ENCODE peak calls at places on chromosomes 7 and 10, in ten cellular contexts. L, P, R, N, Y, O, Q, H, S and C are unnamed samples.
A peak's percentile ranks its signal among the peaks of the same experiment; 100 is the strongest.

GRCh38 chr10:22655312-22655973 is 58.9 kb downstream of the PIP4K2A start:
- DNase-seq in Y (no peak), L (no peak), S (no peak), Q (no peak), P (peak; percentile 50), N (no peak), H (peak; percentile 70), R (no peak), O (peak; percentile 83), C (no peak)

GRCh38 chr7:99562832-99563231 is 4.4 kb downstream of the ZNF655 start:
- DNase-seq in N (no peak), S (peak; percentile 69), H (peak; percentile 96), Q (no peak), P (peak; percentile 99), O (no peak), R (no peak), Y (no peak), L (peak; percentile 80), C (no peak)

GRCh38 chr10:24929056-24929544 is 23.3 kb downstream of the PRTFDC1 start:
- DNase-seq in P (peak; percentile 93), R (no peak), Y (no peak), N (no peak), Q (no peak), L (no peak), O (no peak), H (no peak), S (no peak), C (no peak)

GRCh38 chr7:22601812-22602568 is 102.0 kb upstream of the STEAP1B start:
- DNase-seq in R (no peak), Y (no peak), P (peak; percentile 51), H (no peak), Q (no peak), L (no peak), S (peak; percentile 34), O (no peak), N (no peak), C (no peak)

GRCh38 chr10:63841761-63842160 is 320.6 kb downstream of the REEP3 start:
- DNase-seq in R (no peak), S (no peak), P (no peak), Y (no peak), L (no peak), N (no peak), H (no peak), Q (no peak), O (no peak), C (no peak)

GRCh38 chr10:58209669-58210068 is 58.0 kb downstream of the IPMK start:
- DNase-seq in O (no peak), P (no peak), Y (no peak), H (no peak), L (no peak), S (no peak), R (peak; percentile 61), Q (no peak), N (no peak), C (peak; percentile 29)

GRCh38 chr7:155181768-155182167 is 111.6 kb downstream of the HTR5A start:
- DNase-seq in O (no peak), N (no peak), S (no peak), H (no peak), Q (no peak), Y (no peak), P (no peak), L (no peak), R (no peak), C (no peak)

GRCh38 chr10:11159543-11160215 is 142.0 kb downstream of the CELF2 start:
- DNase-seq in H (no peak), R (no peak), Y (no peak), S (no peak), P (no peak), L (no peak), O (no peak), N (no peak), Q (no peak), C (no peak)

GRCh38 chr10:88082806-88083596 is 219.6 kb downstream of the PTEN start:
- DNase-seq in R (no peak), Q (no peak), L (no peak), S (no peak), Y (no peak), N (no peak), O (no peak), H (no peak), P (no peak), C (no peak)

GRCh38 chr7:42893341-42894242 is 18.3 kb downstream of the C7orf25 start:
- DNase-seq in Q (peak; percentile 29), H (no peak), P (no peak), Y (no peak), N (no peak), R (no peak), L (no peak), O (no peak), S (no peak), C (no peak)

GRCh38 chr7:151905766-151906165 is 28.9 kb upstream of the PRKAG2 start:
- DNase-seq in O (no peak), L (no peak), R (no peak), P (no peak), S (no peak), Y (no peak), N (peak; percentile 7), Q (no peak), H (no peak), C (no peak)

GRCh38 chr10:18261660-18262292 is 121.6 kb downstream of the CACNB2 start:
- DNase-seq in R (no peak), Y (no peak), Q (no peak), S (no peak), N (no peak), P (no peak), H (no peak), L (no peak), O (no peak), C (no peak)

GRCh38 chr7:17912536-17913235 is 27.6 kb downstream of the SNX13 start:
- DNase-seq in L (no peak), N (no peak), H (no peak), Q (no peak), R (no peak), S (no peak), P (no peak), O (no peak), Y (no peak), C (no peak)

GRCh38 chr7:17915168-17915567 is 25.1 kb downstream of the SNX13 start:
- DNase-seq in O (no peak), Y (no peak), R (no peak), L (no peak), S (no peak), P (no peak), H (no peak), Q (peak; percentile 21), N (no peak), C (no peak)

GRCh38 chr7:17912050-17912449 is 28.2 kb downstream of the SNX13 start:
- DNase-seq in O (no peak), L (no peak), S (no peak), R (no peak), P (no peak), Q (no peak), N (no peak), H (no peak), Y (no peak), C (no peak)

GRCh38 chr7:17915796-17916195 is 24.5 kb downstream of the SNX13 start:
- DNase-seq in Q (no peak), Y (no peak), O (no peak), L (no peak), P (no peak), H (no peak), R (no peak), N (no peak), S (no peak), C (no peak)

GRCh38 chr7:17913250-17913649 is 27.0 kb downstream of the SNX13 start:
- DNase-seq in Q (no peak), L (no peak), O (no peak), Y (no peak), S (no peak), H (no peak), N (no peak), P (no peak), R (no peak), C (no peak)
- H3K27ac ChIP-seq in Q (no peak overlapping the region), L (no peak overlapping the region), O (no peak overlapping the region), Y (no peak overlapping the region), S (no peak overlapping the region), H (no peak overlapping the region), N (no peak overlapping the region), P (no peak overlapping the region), R (no peak overlapping the region), C (no peak overlapping the region)

DNA sequence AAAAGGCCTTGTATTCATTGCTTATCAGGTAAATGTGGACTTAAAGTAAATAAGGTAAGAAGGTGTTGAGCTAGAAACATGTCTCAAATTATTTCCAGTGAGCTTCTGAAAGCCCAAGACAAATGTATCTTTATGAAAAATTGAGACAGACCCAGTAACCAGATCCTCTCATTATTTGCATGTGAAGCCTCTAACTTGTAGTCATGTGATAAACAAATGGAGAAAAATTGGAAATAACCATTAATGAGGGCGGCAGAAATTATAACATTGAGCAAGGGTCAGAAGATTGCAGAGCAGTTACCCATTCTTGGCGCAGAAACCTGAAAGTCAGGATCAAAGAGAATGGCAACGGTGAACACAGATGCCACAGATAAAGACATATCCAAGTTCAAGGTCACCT is at the start of gene TAS2R40:
- DNase-seq in O (no peak), P (no peak), H (no peak), Y (no peak), Q (no peak), S (no peak), L (no peak), N (no peak), R (no peak), C (no peak)
- H3K27ac ChIP-seq in O (no peak within 1 kb of the TSS), P (no peak within 1 kb of the TSS), H (no peak within 1 kb of the TSS), Y (no peak within 1 kb of the TSS), Q (no peak within 1 kb of the TSS), S (no peak within 1 kb of the TSS), L (no peak within 1 kb of the TSS), N (no peak within 1 kb of the TSS), R (peak within 1 kb of the TSS; percentile 70), C (no peak within 1 kb of the TSS)

DNA sequence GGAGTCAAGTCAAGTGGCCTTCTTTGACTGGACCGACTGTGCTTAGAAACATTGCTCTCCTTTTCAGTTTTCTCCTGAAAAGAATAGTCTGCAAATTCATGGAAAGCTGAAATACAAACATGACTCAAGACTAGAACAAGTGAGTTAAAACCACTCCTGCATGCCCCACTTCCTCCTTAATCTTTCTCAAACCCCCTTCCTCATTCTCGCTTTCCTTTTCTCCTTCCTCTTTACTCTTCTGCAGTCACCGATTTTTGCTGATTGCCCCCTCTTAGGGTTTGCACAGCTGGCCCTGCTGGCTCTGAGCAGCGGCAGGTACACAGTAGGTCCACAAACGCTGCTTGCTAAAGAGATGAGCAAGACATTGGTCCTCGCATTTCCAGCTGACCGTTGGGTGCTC is 34.8 kb upstream of the MKI67 start:
- DNase-seq in R (no peak), Q (no peak), Y (no peak), L (no peak), H (no peak), N (no peak), S (no peak), O (no peak), P (no peak), C (no peak)
- H3K27ac ChIP-seq in R (no peak overlapping the region), Q (no peak overlapping the region), Y (no peak overlapping the region), L (no peak overlapping the region), H (no peak overlapping the region), N (no peak overlapping the region), S (no peak overlapping the region), O (no peak overlapping the region), P (no peak overlapping the region), C (no peak overlapping the region)

DNA sequence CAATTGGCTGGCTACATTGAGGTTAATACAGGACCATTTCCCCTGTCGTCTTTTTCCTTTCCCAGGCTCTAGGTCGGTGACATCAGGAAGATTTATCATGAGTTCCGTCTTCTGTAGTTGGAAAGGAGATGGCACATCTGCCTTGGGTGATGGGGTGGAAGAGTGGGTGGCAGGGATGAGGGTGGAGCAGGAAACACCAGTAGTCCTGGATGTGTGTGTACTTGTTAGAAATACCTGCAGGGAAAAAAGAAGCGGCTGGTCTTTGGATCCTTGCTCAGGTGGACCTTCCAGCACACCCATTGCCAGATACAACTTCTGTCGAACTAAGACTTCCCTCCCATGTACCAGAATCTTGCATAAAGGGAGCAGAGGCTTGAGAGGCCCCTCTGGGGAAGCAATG is 516.9 kb upstream of the GALNT17 start:
- DNase-seq in S (no peak), P (no peak), L (no peak), Q (no peak), O (no peak), R (no peak), H (no peak), Y (no peak), N (no peak), C (no peak)
- H3K27ac ChIP-seq in S (no peak overlapping the region), P (no peak overlapping the region), L (no peak overlapping the region), Q (no peak overlapping the region), O (no peak overlapping the region), R (no peak overlapping the region), H (no peak overlapping the region), Y (no peak overlapping the region), N (no peak overlapping the region), C (peak overlapping the region; percentile 27)